ENCODE peak calls at places on chromosomes 3 and 15, in eight cellular contexts. Z is RPMI7951; U is stimulated activated CD8-positive, alpha-beta memory T cell treated with anti-CD3 and anti-CD28 coated beads, Interleukin-12 subunit alpha, Interleukin-12 subunit beta, amount 100 ng/mL, for 4 hours; T is AG08396; X is MCF 10A; J is endodermal cell; D is activated gamma-delta T cell treated with anti-CD3 and anti-CD28 coated beads, Interleukin-2, amount 50 U/mL, for 16 hours; E is tibial artery. F is an unnamed sample.

GRCh38 chr3:56772926-56773587 is 28.7 kb downstream of the ARHGEF3 start:
- DNase-seq in Z (peak; percentile 91), U (no peak), T (no peak), X (no peak), J (no peak), D (no peak), E (no peak), F (no peak)

GRCh38 chr3:153980252-153980590 is 141.0 kb upstream of the ARHGEF26 start:
- DNase-seq in Z (no peak), U (no peak), T (no peak), X (peak; percentile 61), J (peak; percentile 73), D (no peak), E (no peak), F (no peak)

GRCh38 chr15:78838480-78838879 is 27.2 kb upstream of the ADAMTS7 start:
- DNase-seq in Z (no peak), U (no peak), T (peak; percentile 48), X (no peak), J (no peak), D (no peak), E (peak; percentile 76), F (no peak)

GRCh38 chr3:39234705-39235104 is 42.3 kb upstream of the XIRP1 start:
- DNase-seq in Z (no peak), U (no peak), T (no peak), X (no peak), J (peak; percentile 53), D (peak; percentile 7), E (no peak), F (no peak)

GRCh38 chr15:80694624-80695098 is 449 bp upstream of the ABHD17C start:
- DNase-seq in Z (peak; percentile 50), U (peak; percentile 8), T (peak; percentile 55), X (peak; percentile 36), J (peak; percentile 75), D (no peak), E (no peak), F (no peak)

GRCh38 chr15:44011238-44011873 is 183.7 kb downstream of the FRMD5 start:
- DNase-seq in Z (no peak), U (no peak), T (no peak), X (no peak), J (no peak), D (no peak), E (no peak), F (no peak)

GRCh38 chr15:33735637-33736247 is 232.6 kb upstream of the CHRM5 start:
- DNase-seq in Z (peak; percentile 29), U (no peak), T (peak; percentile 17), X (peak; percentile 52), J (peak; percentile 72), D (no peak), E (no peak), F (no peak)

GRCh38 chr3:46965151-46965550 is 11.4 kb downstream of the CCDC12 start:
- DNase-seq in Z (no peak), U (no peak), T (no peak), X (no peak), J (no peak), D (no peak), E (no peak), F (peak; percentile 52)

GRCh38 chr3:45659661-45660566 is 29.3 kb upstream of the SACM1L start:
- DNase-seq in Z (peak; percentile 67), U (no peak), T (peak; percentile 75), X (peak; percentile 75), J (peak; percentile 93), D (no peak), E (peak; percentile 84), F (no peak)

GRCh38 chr3:192915724-192916123 is 1.9 kb downstream of the MB21D2 start:
- DNase-seq in Z (no peak), U (no peak), T (no peak), X (no peak), J (no peak), D (no peak), E (no peak), F (no peak)

GRCh38 chr3:5188419-5189405 is 1.2 kb downstream of the EDEM1 start:
- DNase-seq in Z (peak; percentile 41), U (peak; percentile 24), T (peak; percentile 30), X (peak; percentile 53), J (peak; percentile 74), D (peak; percentile 25), E (no peak), F (no peak)

GRCh38 chr3:50157821-50158556 is 2.9 kb downstream of the SEMA3F start:
- DNase-seq in Z (no peak), U (no peak), T (no peak), X (peak; percentile 92), J (no peak), D (no peak), E (no peak), F (no peak)

GRCh38 chr3:10263549-10264363 is 15.5 kb downstream of the TATDN2 start:
- DNase-seq in Z (peak; percentile 46), U (peak; percentile 36), T (peak; percentile 61), X (peak; percentile 38), J (peak; percentile 92), D (peak; percentile 48), E (no peak), F (no peak)

GRCh38 chr3:73080201-73080966 is 18.9 kb downstream of the EBLN2 start:
- DNase-seq in Z (no peak), U (no peak), T (no peak), X (no peak), J (no peak), D (no peak), E (no peak), F (no peak)

GRCh38 chr3:99087277-99087676 is 185.8 kb upstream of the DCBLD2 start:
- DNase-seq in Z (no peak), U (no peak), T (no peak), X (no peak), J (no peak), D (no peak), E (no peak), F (no peak)

GRCh38 chr3:26622634-26623408 is at the start of gene LRRC3B:
- DNase-seq in Z (no peak), U (no peak), T (no peak), X (no peak), J (peak; percentile 91), D (no peak), E (no peak), F (no peak)

GRCh38 chr3:30538787-30539186 is 67.6 kb upstream of the TGFBR2 start:
- DNase-seq in Z (peak; percentile 82), U (no peak), T (peak; percentile 61), X (peak; percentile 75), J (no peak), D (no peak), E (no peak), F (no peak)

GRCh38 chr15:63986751-63987341 is 59.4 kb downstream of the DAPK2 start:
- DNase-seq in Z (no peak), U (no peak), T (no peak), X (no peak), J (no peak), D (no peak), E (no peak), F (peak; percentile 67)

GRCh38 chr3:83193526-83193925 is 1432.1 kb upstream of the GBE1 start:
- DNase-seq in Z (no peak), U (no peak), T (no peak), X (no peak), J (no peak), D (no peak), E (no peak), F (no peak)

GRCh38 chr15:72117698-72118399 is at the start of gene MYO9A:
- DNase-seq in Z (peak; percentile 96), U (peak; percentile 99), T (peak; percentile 99), X (peak; percentile 98), J (peak; percentile 99), D (peak; percentile 99), E (peak; percentile 99), F (peak; percentile 97)

GRCh38 chr3:124701687-124702086 is 28.6 kb upstream of the UMPS start:
- DNase-seq in Z (peak; percentile 66), U (no peak), T (peak; percentile 54), X (peak; percentile 38), J (no peak), D (no peak), E (no peak), F (no peak)

GRCh38 chr15:65869954-65870871 is 922 bp downstream of the RAB11A start:
- DNase-seq in Z (peak; percentile 38), U (peak; percentile 3), T (peak; percentile 9), X (peak; percentile 47), J (peak; percentile 77), D (no peak), E (peak; percentile 68), F (peak; percentile 30)

GRCh38 chr3:146184616-146185015 is 23.6 kb upstream of the PLOD2 start:
- DNase-seq in Z (peak; percentile 70), U (no peak), T (no peak), X (peak; percentile 86), J (no peak), D (no peak), E (no peak), F (no peak)

GRCh38 chr15:98583758-98584157 is 64.6 kb upstream of the IGF1R start:
- DNase-seq in Z (no peak), U (no peak), T (no peak), X (no peak), J (no peak), D (no peak), E (no peak), F (no peak)

GRCh38 chr3:16477054-16477453 is 36.4 kb downstream of the RFTN1 start:
- DNase-seq in Z (no peak), U (no peak), T (no peak), X (no peak), J (no peak), D (no peak), E (no peak), F (no peak)

GRCh38 chr3:128098234-128098633 is 25.4 kb downstream of the RUVBL1 start:
- DNase-seq in Z (no peak), U (no peak), T (no peak), X (no peak), J (no peak), D (no peak), E (no peak), F (no peak)

GRCh38 chr3:46297658-46298423 is 55.6 kb downstream of the CCR3 start:
- DNase-seq in Z (peak; percentile 91), U (no peak), T (no peak), X (peak; percentile 66), J (no peak), D (no peak), E (no peak), F (peak; percentile 45)

GRCh38 chr3:179324270-179324754 is 1.5 kb downstream of the ZNF639 start:
- DNase-seq in Z (peak; percentile 20), U (no peak), T (peak; percentile 40), X (peak; percentile 46), J (no peak), D (no peak), E (no peak), F (no peak)